ENCODE peak calls at places on chromosomes 6 and 20, in five cellular contexts. One of them, this sample, is unnamed.
A peak's percentile ranks its signal among the peaks of the same experiment; 100 is the strongest.

GRCh38 chr6:39357998-39358686 is 35.6 kb upstream of the KCNK16 start:
- DNase-seq in NCI-H82: peak; percentile 82
- DNase-seq in DMS79: peak; percentile 86
- DNase-seq in EL: peak; percentile 62
- DNase-seq in IMR-90: peak; percentile 59
- DNase-seq in this sample: peak; percentile 32

GRCh38 chr6:34745277-34746103 is 11.8 kb upstream of the SNRPC start:
- DNase-seq in NCI-H82: no peak
- DNase-seq in DMS79: peak; percentile 19
- DNase-seq in EL: peak; percentile 78
- DNase-seq in IMR-90: peak; percentile 72
- DNase-seq in this sample: no peak

GRCh38 chr6:46893648-46894047 is 28.1 kb downstream of the ADGRF5 start:
- DNase-seq in NCI-H82: no peak
- DNase-seq in DMS79: no peak
- DNase-seq in EL: no peak
- DNase-seq in IMR-90: no peak
- DNase-seq in this sample: peak; percentile 9

GRCh38 chr20:48012401-48012974 is 227.2 kb upstream of the SULF2 start:
- DNase-seq in NCI-H82: peak; percentile 26
- DNase-seq in DMS79: peak; percentile 1
- DNase-seq in EL: peak; percentile 79
- DNase-seq in IMR-90: peak; percentile 45
- DNase-seq in this sample: no peak

GRCh38 chr20:24840121-24840713 is 108.9 kb upstream of the CST7 start:
- DNase-seq in NCI-H82: no peak
- DNase-seq in DMS79: no peak
- DNase-seq in EL: no peak
- DNase-seq in IMR-90: no peak
- DNase-seq in this sample: no peak

GRCh38 chr6:107045733-107046312 is 17.8 kb downstream of the MTRES1 start:
- DNase-seq in NCI-H82: no peak
- DNase-seq in DMS79: no peak
- DNase-seq in EL: no peak
- DNase-seq in IMR-90: no peak
- DNase-seq in this sample: no peak

GRCh38 chr6:38784506-38785235 is 69.6 kb downstream of the DNAH8 start:
- DNase-seq in NCI-H82: peak; percentile 7
- DNase-seq in DMS79: no peak
- DNase-seq in EL: peak; percentile 65
- DNase-seq in IMR-90: no peak
- DNase-seq in this sample: no peak

GRCh38 chr20:45330476-45330875 is 17.7 kb downstream of the SDC4 start:
- DNase-seq in NCI-H82: no peak
- DNase-seq in DMS79: no peak
- DNase-seq in EL: no peak
- DNase-seq in IMR-90: no peak
- DNase-seq in this sample: no peak

GRCh38 chr20:5221078-5221430 is 94.2 kb downstream of the CDS2 start:
- DNase-seq in NCI-H82: no peak
- DNase-seq in DMS79: no peak
- DNase-seq in EL: no peak
- DNase-seq in IMR-90: no peak
- DNase-seq in this sample: no peak

GRCh38 chr6:36577298-36577697 is 16.9 kb upstream of the SRSF3 start:
- DNase-seq in NCI-H82: no peak
- DNase-seq in DMS79: no peak
- DNase-seq in EL: peak; percentile 97
- DNase-seq in IMR-90: peak; percentile 79
- DNase-seq in this sample: peak; percentile 95

GRCh38 chr6:19502301-19502700 is 334.9 kb upstream of the ID4 start:
- DNase-seq in NCI-H82: no peak
- DNase-seq in DMS79: no peak
- DNase-seq in EL: no peak
- DNase-seq in IMR-90: no peak
- DNase-seq in this sample: no peak

This sample was measured in LHCN-M2.